ENCODE peak calls at places on chromosomes 16 and 17, in ten cellular contexts. G is DMS 273 treated with DMSO at 0.1 percent for 48 hours; J is nephron progenitor cell; K is mesothelial cell of epicardium; S is CD4-positive, alpha-beta T cell; B is A673; V is central memory CD8-positive, alpha-beta T cell; R is effector CD8-positive, alpha-beta T cell; Q is activated T-helper 2 cell treated with anti-CD3 and anti-CD28 coated beads, Interferon-gamma antibody, Interleukin-2, Interleukin-4, amounts not matched to agents 10 μg/mL and 5 μg/mL and 100 μg/mL, durations not matched to agents 14 hours and 24 hours and 36 hours; Z is stimulated activated naive CD4-positive, alpha-beta T cell. H is an unnamed sample.

GRCh38 chr17:2094891-2095535 is 40.1 kb downstream of the HIC1 start:
- DNase-seq in R (no peak), Q (no peak), K (peak; percentile 57), Z (no peak), B (peak; percentile 52), G (no peak), J (no peak), S (no peak), V (no peak), H (no peak)

GRCh38 chr16:78689031-78689430 is 589.6 kb downstream of the WWOX start:
- DNase-seq in R (no peak), V (no peak), G (peak; percentile 44), B (no peak), K (no peak), J (no peak), S (no peak), Z (no peak), Q (no peak), H (no peak)

GRCh38 chr17:82080048-82080788 is 14.6 kb upstream of the DUS1L start:
- DNase-seq in S (peak; percentile 0), V (no peak), G (no peak), J (no peak), B (no peak), Q (no peak), K (no peak), R (no peak), Z (no peak), H (no peak)

GRCh38 chr17:31859487-31860008 is 504 bp upstream of the COPRS start:
- DNase-seq in V (no peak), S (no peak), J (no peak), Q (no peak), B (no peak), R (no peak), K (no peak), G (no peak), Z (no peak), H (no peak)

GRCh38 chr17:61405686-61406542 is 6.3 kb downstream of the TBX2 start:
- DNase-seq in B (no peak), J (no peak), G (no peak), Q (no peak), R (no peak), Z (no peak), V (no peak), S (no peak), K (no peak), H (no peak)

GRCh38 chr17:77061711-77062110 is 79.1 kb upstream of the SEC14L1 start:
- DNase-seq in Q (no peak), B (no peak), Z (no peak), R (no peak), J (no peak), G (no peak), K (no peak), S (no peak), V (no peak), H (no peak)

GRCh38 chr17:14329900-14330491 is 29.1 kb downstream of the HS3ST3B1 start:
- DNase-seq in G (no peak), Q (no peak), K (no peak), B (no peak), R (no peak), Z (no peak), V (no peak), S (no peak), J (no peak), H (no peak)

GRCh38 chr17:68089881-68090280 is 54.3 kb downstream of the KPNA2 start:
- DNase-seq in V (no peak), J (no peak), S (no peak), G (no peak), R (no peak), K (no peak), Z (no peak), Q (no peak), B (peak; percentile 76), H (no peak)

GRCh38 chr17:2828396-2829038 is 32.3 kb downstream of the RAP1GAP2 start:
- DNase-seq in G (no peak), R (peak; percentile 61), V (peak; percentile 78), K (peak; percentile 89), Z (peak; percentile 55), J (peak; percentile 93), Q (peak; percentile 67), B (peak; percentile 63), S (peak; percentile 71), H (no peak)

GRCh38 chr16:22192261-22193133 is 13.6 kb upstream of the EEF2K start:
- DNase-seq in Q (peak; percentile 82), S (peak; percentile 79), Z (peak; percentile 83), K (no peak), J (peak; percentile 19), G (no peak), V (peak; percentile 63), R (peak; percentile 73), B (peak; percentile 33), H (peak; percentile 78)

GRCh38 chr17:42268236-42268635 is 8.0 kb downstream of the STAT5B start:
- DNase-seq in Q (no peak), J (no peak), K (no peak), Z (no peak), R (no peak), G (no peak), V (no peak), B (no peak), S (no peak), H (no peak)

GRCh38 chr17:16255481-16255901 is 38.5 kb downstream of the PIGL start:
- DNase-seq in R (no peak), V (no peak), Z (no peak), K (no peak), B (no peak), Q (no peak), G (no peak), S (no peak), J (no peak), H (no peak)

GRCh38 chr16:22239131-22239805 is 33.2 kb downstream of the EEF2K start:
- DNase-seq in K (no peak), G (no peak), J (no peak), Z (no peak), R (no peak), S (no peak), Q (no peak), B (no peak), V (no peak), H (no peak)

H was measured in non-pigmented ciliary epithelial cell.